ENCODE peak calls at places on chromosomes 3 and 15, in four cellular contexts. D, C, H and B are unnamed samples. For H3K9me3, the result is how much of the 10 kb centered on the place peaks cover.

GRCh38 chr15:63615935-63616334 is 18.7 kb downstream of the FBXL22 start:
- DNase-seq in H (no peak), C (no peak), D (no peak), B (no peak)

GRCh38 chr15:23033979-23034378 is 5.4 kb downstream of the TUBGCP5 start:
- DNase-seq in C (no peak), H (no peak), D (no peak), B (no peak)

GRCh38 chr3:120850326-120851295 is 57.4 kb upstream of the STXBP5L start:
- DNase-seq in C (no peak), H (no peak), D (no peak), B (no peak)

GRCh38 chr3:156161172-156161571 is 40.8 kb downstream of the KCNAB1 start:
- DNase-seq in D (no peak), H (no peak), C (no peak), B (no peak)

GRCh38 chr3:127699098-127699945 is 26.6 kb downstream of the ABTB1 start:
- DNase-seq in D (peak), H (no peak), C (no peak), B (no peak)

GRCh38 chr3:43794776-43795175 is 104.0 kb downstream of the ABHD5 start:
- DNase-seq in D (no peak), H (no peak), C (no peak), B (peak)

GRCh38 chr3:140276698-140277097 is 341.7 kb downstream of the CLSTN2 start:
- DNase-seq in D (no peak), H (no peak), C (no peak), B (no peak)

GRCh38 chr3:97827741-97828471 is 6.1 kb downstream of the CRYBG3 start:
- DNase-seq in D (no peak), H (no peak), C (no peak), B (no peak)

GRCh38 chr3:133467780-133468179 is 67.9 kb downstream of the BFSP2 start:
- DNase-seq in C (no peak), H (no peak), D (no peak), B (no peak)

GRCh38 chr3:32176989-32177701 is 61.3 kb upstream of the CMTM8 start:
- DNase-seq in H (peak), C (peak), D (no peak), B (no peak)

GRCh38 chr15:74167891-74168331 is 5.6 kb upstream of the ISLR start:
- DNase-seq in C (no peak), H (no peak), D (no peak), B (no peak)

GRCh38 chr3:17352620-17353019 is 389.8 kb downstream of the TBC1D5 start:
- DNase-seq in H (no peak), C (no peak), D (no peak), B (no peak)

GRCh38 chr3:61561374-61562041 is at the start of gene PTPRG:
- DNase-seq in D (peak), H (no peak), C (peak), B (peak)

GRCh38 chr3:108391917-108392585 is 95.7 kb downstream of the HHLA2 start:
- DNase-seq in C (no peak), H (no peak), D (no peak), B (no peak)

GRCh38 chr3:180804871-180805430 is 107.5 kb upstream of the FXR1 start:
- DNase-seq in D (no peak), H (no peak), C (no peak), B (no peak)

GRCh38 chr3:177754508-177754921 is 557.2 kb upstream of the TBL1XR1 start:
- DNase-seq in D (no peak), H (no peak), C (no peak), B (no peak)

GRCh38 chr15:19984101-19984500 is 557.5 kb downstream of the GOLGA6L6 start:
- DNase-seq in D (no peak), H (no peak), C (no peak), B (no peak)

GRCh38 chr3:81549831-81550230 is 211.6 kb downstream of the GBE1 start:
- DNase-seq in C (no peak), D (no peak), H (no peak), B (no peak)

GRCh38 chr15:60787737-60788513 is 309.0 kb upstream of the ICE2 start:
- DNase-seq in C (no peak), H (peak), D (no peak), B (no peak)

DNA sequence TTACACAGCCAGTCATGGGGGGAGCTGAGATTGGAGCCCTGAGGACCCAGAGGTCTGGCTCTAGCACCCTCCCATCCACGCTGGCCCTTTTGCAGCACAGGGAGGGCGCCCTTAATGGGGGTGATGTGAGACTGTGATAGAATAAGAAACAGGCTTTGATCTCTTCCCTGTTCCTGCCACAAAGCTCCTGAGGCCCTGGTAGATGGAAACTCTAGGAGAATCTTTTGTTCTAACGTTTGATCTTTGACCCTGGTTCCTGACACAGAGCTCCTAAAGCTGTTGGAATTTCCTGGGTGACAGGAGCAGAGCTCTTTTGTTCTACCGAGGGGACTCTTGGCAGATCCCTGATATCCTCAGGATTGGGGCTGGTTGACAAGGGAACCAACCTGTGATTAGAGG is 1.2 kb upstream of the UROC1 start:
- DNase-seq in D (peak), C (no peak), H (no peak), B (no peak)
- H3K4me3 ChIP-seq in D (no peak), C (no peak), H (no peak), B (no peak)

GRCh38 chr15:59746777-59747176 is 57.7 kb upstream of the BNIP2 start:
- DNase-seq in H (no peak), C (no peak), D (no peak), B (no peak)

DNA sequence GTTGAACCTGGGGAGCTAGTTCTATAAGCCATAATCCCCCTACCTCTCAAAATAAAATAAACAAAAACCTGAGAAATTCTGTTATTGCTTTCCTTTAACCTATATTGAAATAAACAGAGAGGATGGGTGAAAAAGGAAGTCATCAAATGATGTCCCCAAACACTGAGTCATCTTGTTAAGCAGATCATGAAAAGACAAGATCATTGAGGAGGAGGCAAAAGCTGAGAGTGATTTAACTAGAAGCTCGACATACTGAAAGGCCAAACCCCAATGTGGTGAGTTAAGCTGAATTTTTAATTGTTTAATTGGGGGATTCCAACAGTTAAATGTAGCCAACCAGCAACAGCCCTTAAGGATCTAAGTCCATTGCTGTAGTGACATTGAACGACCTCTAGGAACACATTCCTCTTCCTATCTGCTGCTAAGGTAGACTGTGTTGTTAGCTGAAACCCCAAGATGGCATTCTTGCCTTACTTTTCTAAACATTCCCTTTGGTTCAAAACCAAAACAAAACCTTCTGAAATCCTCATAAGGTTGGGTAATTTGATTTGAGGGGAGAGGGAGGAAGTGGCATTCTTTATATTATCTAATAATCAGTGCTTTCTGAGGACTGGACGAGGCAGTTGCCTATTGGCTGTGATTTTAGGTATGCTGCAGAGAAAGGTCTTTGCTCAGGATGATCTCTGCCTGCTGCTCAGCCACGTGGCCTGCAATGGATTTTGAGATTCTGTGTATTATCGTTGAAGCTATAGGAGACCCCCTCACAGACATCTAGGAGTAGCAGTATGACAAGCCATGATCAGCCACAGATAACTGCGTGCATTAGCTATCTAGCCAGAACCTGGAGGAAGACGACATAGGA is 62.7 kb upstream of the BNIP2 start:
- DNase-seq in D (no peak), C (peak), H (no peak), B (no peak)
- TF ChIP-seq CTCF in D (no peak), C (peak), H (peak), B (peak)

GRCh38 chr3:138539352-138539751 is 54.7 kb downstream of the CEP70 start:
- DNase-seq in D (no peak), C (no peak), H (no peak), B (no peak)
- H3K9me3 ChIP-seq in D (under half), C (under half), H (under half), B (under half)

DNA sequence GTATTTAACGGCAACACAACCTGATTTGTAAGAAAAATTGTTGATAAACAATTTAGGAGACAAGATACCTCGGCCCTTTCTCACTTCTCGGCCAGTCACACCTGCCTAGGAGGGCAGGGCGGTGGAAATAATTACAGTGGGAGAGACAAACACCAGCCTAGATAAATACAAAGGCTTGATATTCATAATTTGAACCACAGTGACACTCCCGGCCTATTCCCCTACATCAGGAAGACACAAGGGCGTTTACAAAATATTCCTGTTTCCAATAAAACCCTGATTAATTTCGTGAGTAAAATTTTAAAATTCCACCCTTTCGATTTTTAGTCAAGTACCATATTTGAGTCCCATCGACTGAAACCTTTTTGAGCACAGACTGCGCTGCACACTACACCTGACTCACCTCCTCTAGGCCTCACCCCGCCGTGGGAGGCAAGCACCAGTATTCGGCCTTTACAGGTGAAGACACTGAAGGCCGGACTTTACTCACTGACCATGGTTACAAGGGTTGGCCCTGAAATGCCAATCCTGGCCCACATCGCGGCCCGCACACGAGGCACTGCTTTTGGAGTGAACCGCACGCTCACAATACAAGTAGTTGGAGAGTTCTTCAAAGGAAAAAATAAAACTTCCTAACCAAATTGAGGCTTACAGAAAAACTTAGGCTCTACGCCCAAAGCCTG is 803 bp downstream of the ARPP19 start:
- DNase-seq in D (no peak), H (peak), C (peak), B (no peak)
- H3K4me3 ChIP-seq in D (peak), H (peak), C (peak), B (peak)